ENCODE peak calls at places on chromosome 1, in four cellular contexts. One of them, this sample, is unnamed.

GRCh38 chr1:222919478-222919865 is 104.6 kb downstream of the DISP1 start:
- DNase-seq in lung: no peak
- DNase-seq in heart left ventricle: no peak
- DNase-seq in fibroblast of pulmonary artery: peak; percentile 35
- DNase-seq in this sample: peak; percentile 80

GRCh38 chr1:218362418-218363076 is 17.4 kb downstream of the TGFB2 start:
- DNase-seq in fibroblast of pulmonary artery: no peak
- DNase-seq in lung: no peak
- DNase-seq in heart left ventricle: no peak
- DNase-seq in this sample: no peak

GRCh38 chr1:2643414-2644077 is 10.7 kb upstream of the MMEL1 start:
- DNase-seq in fibroblast of pulmonary artery: no peak
- DNase-seq in lung: no peak
- DNase-seq in heart left ventricle: no peak
- DNase-seq in this sample: no peak

GRCh38 chr1:12634696-12635202 is 9.1 kb upstream of the AADACL4 start:
- DNase-seq in fibroblast of pulmonary artery: no peak
- DNase-seq in lung: no peak
- DNase-seq in heart left ventricle: no peak
- DNase-seq in this sample: no peak

GRCh38 chr1:47996406-47997226 is 569 bp downstream of the TRABD2B start:
- DNase-seq in fibroblast of pulmonary artery: no peak
- DNase-seq in lung: no peak
- DNase-seq in heart left ventricle: peak; percentile 35
- DNase-seq in this sample: peak; percentile 31

GRCh38 chr1:57517587-57518397 is 93.9 kb upstream of the DAB1 start:
- DNase-seq in heart left ventricle: no peak
- DNase-seq in fibroblast of pulmonary artery: no peak
- DNase-seq in lung: no peak
- DNase-seq in this sample: no peak

GRCh38 chr1:54599211-54599823 is 24.0 kb downstream of the FAM151A start:
- DNase-seq in lung: no peak
- DNase-seq in heart left ventricle: no peak
- DNase-seq in fibroblast of pulmonary artery: no peak
- DNase-seq in this sample: no peak

GRCh38 chr1:52102336-52103013 is 39.4 kb upstream of the ZFYVE9 start:
- DNase-seq in fibroblast of pulmonary artery: no peak
- DNase-seq in heart left ventricle: no peak
- DNase-seq in lung: no peak
- DNase-seq in this sample: peak; percentile 38

GRCh38 chr1:8439015-8439702 is 121.2 kb downstream of the SLC45A1 start:
- DNase-seq in lung: peak; percentile 75
- DNase-seq in fibroblast of pulmonary artery: peak; percentile 87
- DNase-seq in heart left ventricle: peak; percentile 86
- DNase-seq in this sample: peak; percentile 93

GRCh38 chr1:156052862-156053769 is 482 bp downstream of the UBQLN4 start:
- DNase-seq in heart left ventricle: peak; percentile 61
- DNase-seq in fibroblast of pulmonary artery: peak; percentile 75
- DNase-seq in lung: peak; percentile 55
- DNase-seq in this sample: peak; percentile 82

GRCh38 chr1:53073899-53074311 is 11.9 kb downstream of the PODN start:
- DNase-seq in heart left ventricle: peak; percentile 44
- DNase-seq in lung: no peak
- DNase-seq in fibroblast of pulmonary artery: no peak
- DNase-seq in this sample: peak; percentile 42

GRCh38 chr1:171257207-171258052 is 9.1 kb downstream of the FMO1 start:
- DNase-seq in lung: no peak
- DNase-seq in heart left ventricle: no peak
- DNase-seq in fibroblast of pulmonary artery: peak; percentile 10
- DNase-seq in this sample: peak; percentile 48

GRCh38 chr1:38873027-38873969 is at the start of gene MYCBP:
- DNase-seq in fibroblast of pulmonary artery: peak; percentile 97
- DNase-seq in lung: peak; percentile 96
- DNase-seq in heart left ventricle: peak; percentile 96
- DNase-seq in this sample: peak; percentile 97

GRCh38 chr1:23344987-23345472 is 946 bp upstream of the HNRNPR start:
- DNase-seq in fibroblast of pulmonary artery: no peak
- DNase-seq in lung: no peak
- DNase-seq in heart left ventricle: no peak
- DNase-seq in this sample: no peak

GRCh38 chr1:189429610-189430009 is 1048.1 kb downstream of the BRINP3 start:
- DNase-seq in lung: no peak
- DNase-seq in heart left ventricle: peak; percentile 25
- DNase-seq in fibroblast of pulmonary artery: peak; percentile 70
- DNase-seq in this sample: peak; percentile 72

GRCh38 chr1:156948708-156949107 is 28.3 kb downstream of the LRRC71 start:
- DNase-seq in lung: no peak
- DNase-seq in heart left ventricle: no peak
- DNase-seq in fibroblast of pulmonary artery: no peak
- DNase-seq in this sample: no peak

GRCh38 chr1:90712153-90712930 is 4.8 kb downstream of the BARHL2 start:
- DNase-seq in heart left ventricle: no peak
- DNase-seq in lung: no peak
- DNase-seq in fibroblast of pulmonary artery: no peak
- DNase-seq in this sample: no peak

GRCh38 chr1:31786366-31787060 is 22.4 kb upstream of the ADGRB2 start:
- DNase-seq in lung: no peak
- DNase-seq in fibroblast of pulmonary artery: no peak
- DNase-seq in heart left ventricle: no peak
- DNase-seq in this sample: no peak

GRCh38 chr1:15090373-15090772 is 63.2 kb upstream of the TMEM51 start:
- DNase-seq in lung: peak; percentile 91
- DNase-seq in fibroblast of pulmonary artery: no peak
- DNase-seq in heart left ventricle: peak; percentile 20
- DNase-seq in this sample: no peak

GRCh38 chr1:179575497-179576314 is at the start of gene NPHS2:
- DNase-seq in lung: no peak
- DNase-seq in fibroblast of pulmonary artery: no peak
- DNase-seq in heart left ventricle: no peak
- DNase-seq in this sample: no peak

GRCh38 chr1:228902781-228903572 is 167.7 kb downstream of the RHOU start:
- DNase-seq in fibroblast of pulmonary artery: peak; percentile 100
- DNase-seq in heart left ventricle: peak; percentile 62
- DNase-seq in lung: peak; percentile 77
- DNase-seq in this sample: peak; percentile 97

GRCh38 chr1:214439352-214440119 is 111.9 kb downstream of the PTPN14 start:
- DNase-seq in fibroblast of pulmonary artery: peak; percentile 67
- DNase-seq in lung: peak; percentile 44
- DNase-seq in heart left ventricle: no peak
- DNase-seq in this sample: peak; percentile 54

GRCh38 chr1:19559641-19560040 is 74.3 kb upstream of the CAPZB start:
- DNase-seq in fibroblast of pulmonary artery: peak; percentile 64
- DNase-seq in lung: no peak
- DNase-seq in heart left ventricle: no peak
- DNase-seq in this sample: peak; percentile 84

GRCh38 chr1:5565281-5565680 is 426.9 kb downstream of the NPHP4 start:
- DNase-seq in lung: no peak
- DNase-seq in fibroblast of pulmonary artery: no peak
- DNase-seq in heart left ventricle: no peak
- DNase-seq in this sample: no peak

GRCh38 chr1:76607712-76608111 is 259.6 kb upstream of the ST6GALNAC5 start:
- DNase-seq in heart left ventricle: no peak
- DNase-seq in fibroblast of pulmonary artery: no peak
- DNase-seq in lung: no peak
- DNase-seq in this sample: no peak

GRCh38 chr1:148318123-148318899 is 164.8 kb downstream of the PPIAL4G start:
- DNase-seq in fibroblast of pulmonary artery: peak; percentile 36
- DNase-seq in heart left ventricle: no peak
- DNase-seq in lung: peak; percentile 33
- DNase-seq in this sample: peak; percentile 37

GRCh38 chr1:200659269-200659668 is 10.4 kb downstream of the DDX59 start:
- DNase-seq in heart left ventricle: no peak
- DNase-seq in fibroblast of pulmonary artery: peak; percentile 29
- DNase-seq in lung: no peak
- DNase-seq in this sample: peak; percentile 67

GRCh38 chr1:2460203-2460602 is 15.9 kb upstream of the PLCH2 start:
- DNase-seq in fibroblast of pulmonary artery: no peak
- DNase-seq in lung: no peak
- DNase-seq in heart left ventricle: no peak
- DNase-seq in this sample: no peak

GRCh38 chr1:98385691-98386090 is 275.8 kb upstream of the SNX7 start:
- DNase-seq in lung: no peak
- DNase-seq in heart left ventricle: no peak
- DNase-seq in fibroblast of pulmonary artery: no peak
- DNase-seq in this sample: peak; percentile 54

GRCh38 chr1:167648978-167649752 is 19.1 kb downstream of the RCSD1 start:
- DNase-seq in lung: peak; percentile 70
- DNase-seq in heart left ventricle: peak; percentile 69
- DNase-seq in fibroblast of pulmonary artery: peak; percentile 38
- DNase-seq in this sample: no peak

GRCh38 chr1:92739669-92740524 is 45.0 kb downstream of the EVI5 start:
- DNase-seq in fibroblast of pulmonary artery: no peak
- DNase-seq in heart left ventricle: no peak
- DNase-seq in lung: no peak
- DNase-seq in this sample: no peak

GRCh38 chr1:11078631-11079030 is 18.8 kb upstream of the SRM start:
- DNase-seq in lung: no peak
- DNase-seq in heart left ventricle: no peak
- DNase-seq in fibroblast of pulmonary artery: no peak
- DNase-seq in this sample: no peak

GRCh38 chr1:19683351-19683750 is 18.7 kb downstream of the HTR6 start:
- DNase-seq in heart left ventricle: no peak
- DNase-seq in lung: no peak
- DNase-seq in fibroblast of pulmonary artery: no peak
- DNase-seq in this sample: no peak

GRCh38 chr1:84892657-84893618 is at the start of gene LPAR3:
- DNase-seq in heart left ventricle: peak; percentile 34
- DNase-seq in fibroblast of pulmonary artery: peak; percentile 25
- DNase-seq in lung: no peak
- DNase-seq in this sample: peak; percentile 24

GRCh38 chr1:153190373-153190772 is 12.9 kb upstream of the LELP1 start:
- DNase-seq in heart left ventricle: no peak
- DNase-seq in lung: no peak
- DNase-seq in fibroblast of pulmonary artery: no peak
- DNase-seq in this sample: no peak
- H3K4me3 ChIP-seq in heart left ventricle: no peak overlapping the region
- H3K4me3 ChIP-seq in lung: no peak overlapping the region
- H3K4me3 ChIP-seq in fibroblast of pulmonary artery: no peak overlapping the region
- H3K4me3 ChIP-seq in this sample: no peak overlapping the region

GRCh38 chr1:63322248-63322943 is at the start of gene FOXD3:
- DNase-seq in heart left ventricle: no peak
- DNase-seq in lung: no peak
- DNase-seq in fibroblast of pulmonary artery: peak; percentile 43
- DNase-seq in this sample: no peak

GRCh38 chr1:63323866-63324778 is 1.8 kb downstream of the FOXD3 start:
- DNase-seq in heart left ventricle: no peak
- DNase-seq in fibroblast of pulmonary artery: no peak
- DNase-seq in lung: no peak
- DNase-seq in this sample: no peak

GRCh38 chr1:63324779-63325119 is 2.4 kb downstream of the FOXD3 start:
- DNase-seq in lung: no peak
- DNase-seq in heart left ventricle: no peak
- DNase-seq in fibroblast of pulmonary artery: no peak
- DNase-seq in this sample: no peak

GRCh38 chr1:63321788-63322247 is 549 bp upstream of the FOXD3 start:
- DNase-seq in fibroblast of pulmonary artery: no peak
- DNase-seq in heart left ventricle: no peak
- DNase-seq in lung: no peak
- DNase-seq in this sample: no peak

GRCh38 chr1:63322944-63323865 is 838 bp downstream of the FOXD3 start:
- DNase-seq in heart left ventricle: no peak
- DNase-seq in fibroblast of pulmonary artery: peak; percentile 21
- DNase-seq in lung: no peak
- DNase-seq in this sample: peak; percentile 31
- H3K4me3 ChIP-seq in heart left ventricle: peak overlapping the region; percentile 50
- H3K4me3 ChIP-seq in fibroblast of pulmonary artery: no peak overlapping the region
- H3K4me3 ChIP-seq in lung: no peak overlapping the region
- H3K4me3 ChIP-seq in this sample: no peak overlapping the region

DNA sequence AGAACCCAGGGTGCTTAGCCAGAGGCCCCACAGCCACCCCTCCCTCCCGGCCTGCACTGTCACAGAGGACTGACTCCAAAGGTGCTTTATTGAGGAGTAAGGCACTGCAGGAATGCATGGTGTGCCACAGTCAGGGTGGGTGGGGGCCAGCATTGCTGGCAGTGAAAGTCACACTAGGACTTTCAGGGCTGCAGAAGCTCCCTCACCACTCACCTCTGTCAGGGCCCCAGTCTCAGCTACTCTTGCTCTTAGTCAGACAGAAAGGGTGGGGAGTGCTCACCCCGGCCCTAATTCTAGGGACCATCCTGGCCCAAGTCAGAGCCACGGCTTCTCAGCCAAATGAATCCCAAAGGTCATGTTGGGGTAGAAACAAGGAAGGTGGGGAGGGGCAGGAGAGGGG is 19.4 kb downstream of the KNCN start:
- DNase-seq in heart left ventricle: no peak
- DNase-seq in lung: no peak
- DNase-seq in fibroblast of pulmonary artery: no peak
- DNase-seq in this sample: no peak
- H3K4me3 ChIP-seq in heart left ventricle: no peak overlapping the region
- H3K4me3 ChIP-seq in lung: no peak overlapping the region
- H3K4me3 ChIP-seq in fibroblast of pulmonary artery: no peak overlapping the region
- H3K4me3 ChIP-seq in this sample: no peak overlapping the region

GRCh38 chr1:198047913-198048312 is 108.9 kb upstream of the NEK7 start:
- DNase-seq in heart left ventricle: no peak
- DNase-seq in lung: no peak
- DNase-seq in fibroblast of pulmonary artery: no peak
- DNase-seq in this sample: no peak
- H3K4me3 ChIP-seq in heart left ventricle: no peak overlapping the region
- H3K4me3 ChIP-seq in lung: no peak overlapping the region
- H3K4me3 ChIP-seq in fibroblast of pulmonary artery: no peak overlapping the region
- H3K4me3 ChIP-seq in this sample: no peak overlapping the region

GRCh38 chr1:100463809-100464424 is 74.0 kb upstream of the GPR88 start:
- DNase-seq in lung: peak; percentile 44
- DNase-seq in heart left ventricle: peak; percentile 41
- DNase-seq in fibroblast of pulmonary artery: peak; percentile 76
- DNase-seq in this sample: peak; percentile 88

GRCh38 chr1:100474838-100475237 is 63.1 kb upstream of the GPR88 start:
- DNase-seq in lung: no peak
- DNase-seq in fibroblast of pulmonary artery: no peak
- DNase-seq in heart left ventricle: no peak
- DNase-seq in this sample: no peak

DNA sequence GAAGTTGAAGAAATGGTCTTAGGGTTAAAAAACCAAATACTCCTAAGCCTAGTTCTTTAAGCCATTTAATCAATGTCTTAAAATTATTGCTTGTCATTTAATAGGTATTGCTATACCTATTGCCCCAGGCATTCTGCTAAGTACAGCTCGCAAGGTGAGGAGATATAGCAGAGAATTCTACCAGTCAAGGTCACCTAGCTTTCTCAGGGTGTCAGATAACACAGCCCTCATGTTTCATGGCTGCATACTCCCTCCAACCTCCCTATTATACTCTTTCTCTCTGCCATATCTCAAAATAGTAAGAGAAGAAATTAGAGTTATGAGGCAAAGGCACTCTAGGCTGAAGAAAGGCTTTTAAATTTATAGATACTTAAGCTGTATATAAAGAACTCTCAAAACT is 68.4 kb upstream of the GPR88 start:
- DNase-seq in fibroblast of pulmonary artery: no peak
- DNase-seq in heart left ventricle: no peak
- DNase-seq in lung: no peak
- DNase-seq in this sample: no peak
- H3K4me3 ChIP-seq in fibroblast of pulmonary artery: no peak overlapping the region
- H3K4me3 ChIP-seq in heart left ventricle: no peak overlapping the region
- H3K4me3 ChIP-seq in lung: no peak overlapping the region
- H3K4me3 ChIP-seq in this sample: no peak overlapping the region

GRCh38 chr1:25683731-25684130 is 67.1 kb downstream of the MAN1C1 start:
- DNase-seq in lung: no peak
- DNase-seq in fibroblast of pulmonary artery: peak; percentile 55
- DNase-seq in heart left ventricle: no peak
- DNase-seq in this sample: peak; percentile 75
- H3K4me3 ChIP-seq in lung: no peak overlapping the region
- H3K4me3 ChIP-seq in fibroblast of pulmonary artery: no peak overlapping the region
- H3K4me3 ChIP-seq in heart left ventricle: no peak overlapping the region
- H3K4me3 ChIP-seq in this sample: no peak overlapping the region

GRCh38 chr1:205317311-205317917 is 4.1 kb downstream of the NUAK2 start:
- DNase-seq in heart left ventricle: peak; percentile 71
- DNase-seq in fibroblast of pulmonary artery: peak; percentile 54
- DNase-seq in lung: peak; percentile 93
- DNase-seq in this sample: peak; percentile 37
- H3K4me3 ChIP-seq in heart left ventricle: no peak overlapping the region
- H3K4me3 ChIP-seq in fibroblast of pulmonary artery: no peak overlapping the region
- H3K4me3 ChIP-seq in lung: no peak overlapping the region
- H3K4me3 ChIP-seq in this sample: no peak overlapping the region